ENCODE peak calls at places on chromosomes 16 and 17, in four cellular contexts. P is NCI-H446; L is stimulated activated CD4-positive, alpha-beta T cell treated with anti-CD3 and anti-CD28 coated beads, Interleukin-1b, Interleukin-23, amount 100 ng/mL, for 1 hour; K is activated T-cell treated with anti-CD3 and anti-CD28 coated beads, Interleukin-2, amount 50 U/mL, for 72 hours. S is an unnamed sample.

GRCh38 chr16:68644715-68645493 is at the start of gene CDH3:
- DNase-seq in P (no peak), L (no peak), K (peak), S (no peak)

GRCh38 chr16:82943371-82943770 is 316.6 kb downstream of the CDH13 start:
- DNase-seq in P (no peak), L (no peak), K (no peak), S (no peak)

GRCh38 chr17:67374329-67375053 is 2.6 kb upstream of the PITPNC1 start:
- DNase-seq in P (peak), L (peak), K (peak), S (no peak)

GRCh38 chr17:75808549-75808904 is 23.9 kb downstream of the UNK start:
- DNase-seq in P (no peak), L (no peak), K (no peak), S (no peak)

GRCh38 chr16:22763655-22764054 is 50.3 kb upstream of the HS3ST2 start:
- DNase-seq in P (no peak), L (no peak), K (no peak), S (no peak)

GRCh38 chr17:77847211-77848085 is 111.1 kb upstream of the TNRC6C start:
- DNase-seq in P (no peak), L (no peak), K (no peak), S (no peak)

GRCh38 chr16:83310816-83311215 is 497.0 kb upstream of the HSBP1 start:
- DNase-seq in P (no peak), L (no peak), K (no peak), S (no peak)

GRCh38 chr17:41547921-41548843 is 20.1 kb upstream of the KRT19 start:
- DNase-seq in P (peak), L (no peak), K (peak), S (no peak)

GRCh38 chr16:14455577-14455976 is 174.5 kb downstream of the PARN start:
- DNase-seq in P (no peak), L (no peak), K (no peak), S (no peak)

GRCh38 chr17:39848600-39848999 is 15.5 kb downstream of the IKZF3 start:
- DNase-seq in P (no peak), L (no peak), K (no peak), S (no peak)

GRCh38 chr16:80974649-80975376 is 31.9 kb downstream of the CMC2 start:
- DNase-seq in P (peak), L (no peak), K (no peak), S (no peak)

GRCh38 chr16:29809850-29810698 is 1.9 kb upstream of the PRRT2 start:
- DNase-seq in P (no peak), L (no peak), K (peak), S (no peak)

GRCh38 chr17:37220609-37220953 is 155.2 kb upstream of the C17orf78 start:
- DNase-seq in P (peak), L (no peak), K (peak), S (no peak)

GRCh38 chr17:21542070-21542469 is 150.3 kb upstream of the KCNJ18 start:
- DNase-seq in P (no peak), L (no peak), K (no peak), S (no peak)

GRCh38 chr17:4249452-4250029 is 14.2 kb downstream of the ANKFY1 start:
- DNase-seq in P (peak), L (no peak), K (no peak), S (no peak)

GRCh38 chr17:64057701-64058263 is 37.3 kb upstream of the ICAM2 start:
- DNase-seq in P (no peak), L (no peak), K (no peak), S (no peak)

GRCh38 chr16:8712589-8713361 is 38.4 kb downstream of the ABAT start:
- DNase-seq in P (no peak), L (no peak), K (no peak), S (no peak)

GRCh38 chr16:84929421-84930297 is 81.7 kb downstream of the ZDHHC7 start:
- DNase-seq in P (no peak), L (no peak), K (no peak), S (no peak)

S was measured in cortex of kidney.